ENCODE peak calls at places on chromosomes 2 and 18, in eight cellular contexts. F, Q, T, L, M, P, O and R are unnamed samples.

GRCh38 chr2:55163895-55164509 is 68.1 kb downstream of the CLHC1 start:
- DNase-seq in F (no peak), Q (no peak), T (no peak), L (no peak), M (peak; percentile 44), P (no peak), O (no peak), R (no peak)

GRCh38 chr2:85541753-85542457 is 2.9 kb downstream of the MAT2A start:
- DNase-seq in F (no peak), Q (no peak), T (no peak), L (no peak), M (no peak), P (no peak), O (no peak), R (no peak)

GRCh38 chr18:22640281-22640842 is 222.6 kb upstream of the CTAGE1 start:
- DNase-seq in F (no peak), Q (no peak), T (no peak), L (no peak), M (no peak), P (no peak), O (no peak), R (no peak)

GRCh38 chr2:195486987-195487644 is 169.9 kb upstream of the SLC39A10 start:
- DNase-seq in F (peak; percentile 6), Q (peak; percentile 62), T (no peak), L (no peak), M (peak; percentile 3), P (peak; percentile 22), O (no peak), R (no peak)

GRCh38 chr2:230842473-230842872 is 22.3 kb upstream of the ITM2C start:
- DNase-seq in F (no peak), Q (no peak), T (no peak), L (no peak), M (no peak), P (no peak), O (no peak), R (no peak)

GRCh38 chr2:121977326-121977725 is 221.9 kb downstream of the TSN start:
- DNase-seq in F (no peak), Q (no peak), T (no peak), L (no peak), M (no peak), P (no peak), O (no peak), R (no peak)

GRCh38 chr2:74142340-74142739 is 5.4 kb downstream of the BOLA3 start:
- DNase-seq in F (no peak), Q (no peak), T (peak; percentile 52), L (no peak), M (no peak), P (peak; percentile 71), O (no peak), R (no peak)

GRCh38 chr2:110675679-110676078 is 2.2 kb downstream of the BUB1 start:
- DNase-seq in F (no peak), Q (no peak), T (no peak), L (no peak), M (no peak), P (no peak), O (no peak), R (no peak)

GRCh38 chr18:51447351-51447896 is 249.9 kb upstream of the MEX3C start:
- DNase-seq in F (no peak), Q (no peak), T (no peak), L (no peak), M (no peak), P (peak; percentile 9), O (peak; percentile 22), R (no peak)

GRCh38 chr2:172885996-172886395 is 150.4 kb downstream of the RAPGEF4 start:
- DNase-seq in F (no peak), Q (no peak), T (no peak), L (no peak), M (no peak), P (no peak), O (no peak), R (no peak)

GRCh38 chr18:77248873-77249582 is 620 bp upstream of the GALR1 start:
- DNase-seq in F (no peak), Q (peak; percentile 59), T (no peak), L (no peak), M (no peak), P (peak; percentile 7), O (no peak), R (no peak)

GRCh38 chr2:240791821-240792657 is 28.0 kb downstream of the KIF1A start:
- DNase-seq in F (no peak), Q (peak; percentile 71), T (no peak), L (no peak), M (no peak), P (no peak), O (peak; percentile 17), R (no peak)

GRCh38 chr2:230582851-230583283 is 129.8 kb upstream of the CAB39 start:
- DNase-seq in F (peak; percentile 22), Q (peak; percentile 45), T (no peak), L (no peak), M (no peak), P (no peak), O (no peak), R (no peak)

GRCh38 chr2:41954304-41955291 is 93.2 kb upstream of the PKDCC start:
- DNase-seq in F (no peak), Q (peak; percentile 23), T (no peak), L (no peak), M (no peak), P (no peak), O (no peak), R (no peak)

GRCh38 chr18:36532815-36533214 is 235.3 kb downstream of the FHOD3 start:
- DNase-seq in F (no peak), Q (no peak), T (no peak), L (no peak), M (no peak), P (no peak), O (no peak), R (no peak)